ENCODE peak calls at places on chromosomes 2 and 18, in four cellular contexts. K is neuronal stem cell, C is IMR-90, B is mesendoderm. S is an unnamed sample.

GRCh38 chr2:162435676-162436075 is 91.7 kb downstream of the GCA start:
- DNase-seq in B (no peak), K (no peak), C (no peak), S (no peak)

GRCh38 chr2:6694555-6694954 is 171.2 kb downstream of the CMPK2 start:
- DNase-seq in K (no peak), C (no peak), B (no peak), S (no peak)

GRCh38 chr18:8499810-8500663 is 109.2 kb upstream of the RAB12 start:
- DNase-seq in B (no peak), K (no peak), C (no peak), S (no peak)

GRCh38 chr2:109419960-109420370 is 193.8 kb downstream of the SEPTIN10 start:
- DNase-seq in K (no peak), C (peak), B (no peak), S (no peak)

GRCh38 chr2:55421326-55421725 is 1.7 kb upstream of the CCDC88A start:
- DNase-seq in B (no peak), C (no peak), K (no peak), S (no peak)

GRCh38 chr2:235052514-235053354 is 100.9 kb downstream of the SH3BP4 start:
- DNase-seq in C (no peak), B (no peak), K (no peak), S (no peak)

GRCh38 chr2:128473175-128474013 is 154.7 kb upstream of the HS6ST1 start:
- DNase-seq in B (peak), C (peak), K (no peak), S (peak)

GRCh38 chr2:168231609-168232241 is 15.7 kb downstream of the STK39 start:
- DNase-seq in K (no peak), C (no peak), B (no peak), S (no peak)

GRCh38 chr18:80252136-80252535 is 4.8 kb upstream of the PARD6G start:
- DNase-seq in C (peak), B (no peak), K (no peak), S (no peak)

GRCh38 chr2:27377618-27378095 is 2.9 kb downstream of the ZNF513 start:
- DNase-seq in B (no peak), K (no peak), C (no peak), S (no peak)

GRCh38 chr2:25161055-25161781 is 7.2 kb downstream of the POMC start:
- DNase-seq in K (no peak), B (peak), C (peak), S (peak)

GRCh38 chr2:46847726-46848421 is 67.7 kb downstream of the MCFD2 start:
- DNase-seq in C (peak), K (no peak), B (no peak), S (no peak)

GRCh38 chr2:147818741-147819140 is 26.1 kb upstream of the ACVR2A start:
- DNase-seq in B (no peak), C (peak), K (no peak), S (no peak)

GRCh38 chr18:34493099-34493544 is 217.0 kb upstream of the DTNA start:
- DNase-seq in K (peak), C (peak), B (peak), S (peak)

GRCh38 chr18:37669991-37670534 is 104.5 kb upstream of the CELF4 start:
- DNase-seq in K (no peak), C (no peak), B (peak), S (peak)

GRCh38 chr18:24840640-24841039 is 380.2 kb downstream of the HRH4 start:
- DNase-seq in K (no peak), C (no peak), B (no peak), S (no peak)

GRCh38 chr18:72848534-72849237 is 19.1 kb downstream of the NETO1 start:
- DNase-seq in C (no peak), K (no peak), B (peak), S (no peak)

GRCh38 chr2:131394147-131394931 is 30.4 kb upstream of the RAB6D start:
- DNase-seq in K (peak), C (no peak), B (peak), S (peak)

GRCh38 chr2:183495589-183496267 is 371.5 kb downstream of the NUP35 start:
- DNase-seq in B (peak), K (no peak), C (no peak), S (no peak)

GRCh38 chr2:238321467-238321866 is 1.1 kb downstream of the TRAF3IP1 start:
- DNase-seq in C (no peak), K (no peak), B (no peak), S (no peak)
- H3K23ac ChIP-seq in C (peak), K (no peak), B (no peak), S (no peak)

DNA sequence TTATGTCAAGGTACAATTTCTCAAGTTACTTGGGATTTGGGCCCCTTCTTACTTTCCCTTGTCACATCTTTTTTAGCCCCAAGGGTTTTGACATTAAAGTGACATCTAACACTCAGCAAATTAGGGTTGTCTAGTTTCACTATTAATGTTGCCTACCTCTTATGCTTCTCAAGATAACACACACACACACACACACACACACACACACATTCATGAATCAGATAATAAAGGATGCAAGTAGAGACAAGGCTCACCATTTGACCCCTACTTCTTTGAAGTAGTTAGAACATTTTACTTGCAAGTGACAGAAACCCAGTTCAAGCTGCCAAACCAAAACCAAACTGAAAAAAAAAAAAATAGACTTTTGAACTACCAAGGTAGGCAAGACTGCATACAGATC is 138.8 kb downstream of the TRIB2 start:
- DNase-seq in B (no peak), C (no peak), K (no peak), S (no peak)
- H3K23ac ChIP-seq in B (no peak), C (peak), K (no peak), S (no peak)

DNA sequence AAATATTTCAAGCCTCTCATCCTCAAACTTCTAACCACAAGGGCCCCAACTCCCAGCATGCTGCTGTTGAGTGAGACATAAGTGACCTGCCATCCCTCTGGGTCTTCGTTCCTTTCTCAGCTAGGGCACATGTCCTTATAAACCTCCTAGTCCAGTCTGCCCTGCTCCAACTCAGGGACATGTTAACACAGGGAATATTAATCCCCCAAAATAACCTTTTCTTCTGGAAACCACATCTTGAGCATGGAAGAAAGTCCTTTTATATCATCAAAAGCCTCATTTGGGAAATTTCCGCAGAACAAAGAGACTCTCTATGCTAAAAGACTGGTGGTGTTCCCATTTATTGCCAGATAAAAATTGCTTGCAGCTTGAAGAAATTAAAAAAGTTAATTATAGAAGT is 14.4 kb downstream of the TNP1 start:
- DNase-seq in B (no peak), C (no peak), K (no peak), S (no peak)
- H3K23ac ChIP-seq in B (no peak), C (no peak), K (no peak), S (no peak)

GRCh38 chr2:112893801-112894200 is 17.2 kb upstream of the IL37 start:
- DNase-seq in K (no peak), B (no peak), C (no peak), S (no peak)
- H3K23ac ChIP-seq in K (no peak), B (no peak), C (no peak), S (no peak)